ENCODE peak calls at places on chromosomes 13 and 19, in five cellular contexts. D, I, N, S and W are unnamed samples. For H3K4me1, the result is how much of the 10 kb centered on the place peaks cover.

GRCh38 chr19:2494084-2494446 is 18.1 kb downstream of the GADD45B start:
- DNase-seq in I (no peak), D (no peak), N (no peak), S (peak), W (peak)

GRCh38 chr19:11539495-11540365 is 1.1 kb downstream of the CNN1 start:
- DNase-seq in D (peak), N (no peak), I (peak), S (no peak), W (peak)

GRCh38 chr13:105107781-105108180 is 1427.7 kb downstream of the EFNB2 start:
- DNase-seq in I (no peak), N (no peak), S (no peak), D (no peak), W (no peak)

GRCh38 chr13:89726690-89727435 is 1620.6 kb upstream of the MIR17HG start:
- DNase-seq in I (no peak), D (no peak), S (no peak), N (no peak), W (peak)

GRCh38 chr13:35978607-35979316 is 152.4 kb downstream of the DCLK1 start:
- DNase-seq in I (peak), D (no peak), S (no peak), N (no peak), W (peak)

GRCh38 chr13:40440990-40441820 is 225.2 kb downstream of the FOXO1 start:
- DNase-seq in I (no peak), N (peak), D (peak), S (peak), W (peak)

GRCh38 chr13:91141619-91142061 is 205.8 kb upstream of the MIR17HG start:
- DNase-seq in I (no peak), D (no peak), S (no peak), N (no peak), W (no peak)

GRCh38 chr19:10126213-10126639 is 6.5 kb upstream of the EIF3G start:
- DNase-seq in N (no peak), I (no peak), D (no peak), S (no peak), W (no peak)

GRCh38 chr13:32212420-32212819 is 102.7 kb downstream of the ZAR1L start:
- DNase-seq in I (no peak), N (no peak), S (no peak), D (no peak), W (no peak)

GRCh38 chr13:113843864-113844556 is 19.9 kb downstream of the GAS6 start:
- DNase-seq in S (peak), D (peak), I (no peak), N (peak), W (no peak)
- H3K4me1 ChIP-seq in S (under half), D (under half), I (under half), N (under half), W (under half)

GRCh38 chr13:20487927-20488326 is 37.7 kb downstream of the CRYL1 start:
- DNase-seq in I (no peak), D (no peak), N (no peak), S (no peak), W (no peak)
- H3K27ac ChIP-seq in I (no peak), D (no peak), N (no peak), S (no peak), W (no peak)

GRCh38 chr13:113445791-113446487 is 7.3 kb downstream of the ADPRHL1 start:
- DNase-seq in N (peak), I (no peak), D (no peak), S (peak), W (no peak)
- H3K4me1 ChIP-seq in N (under half), I (under half), D (under half), S (under half), W (under half)

GRCh38 chr13:79434578-79434977 is 28.5 kb upstream of the RBM26 start:
- DNase-seq in N (no peak), D (no peak), I (no peak), S (no peak), W (peak)
- H3K27ac ChIP-seq in N (no peak), D (no peak), I (no peak), S (no peak), W (no peak)

GRCh38 chr13:99064624-99065249 is 86.9 kb upstream of the DOCK9 start:
- DNase-seq in S (no peak), D (no peak), N (no peak), I (no peak), W (no peak)
- H3K4me1 ChIP-seq in S (under half), D (under half), N (under half), I (under half), W (under half)